ENCODE peak calls at places on chromosomes 2 and 18, in nine cellular contexts. A, Y, N, P, O, X, Q, V and B are unnamed samples. For H3K4me1, the result is how much of the 10 kb centered on the place peaks cover.

GRCh38 chr2:182949572-182950189 is 83.2 kb upstream of the FRZB start:
- DNase-seq in O (peak), X (no peak), A (no peak), P (no peak), Y (peak), N (no peak), V (no peak), Q (peak), B (peak)

GRCh38 chr2:197908940-197909339 is 104.5 kb downstream of the PLCL1 start:
- DNase-seq in O (peak), Y (no peak), Q (no peak), A (no peak), X (no peak), P (no peak), N (no peak), V (no peak), B (no peak)

GRCh38 chr2:25310965-25311865 is 30.5 kb downstream of the DNMT3A start:
- DNase-seq in O (no peak), N (peak), P (no peak), X (no peak), V (no peak), Q (no peak), Y (no peak), A (no peak), B (peak)

GRCh38 chr2:16113568-16114549 is 173.5 kb downstream of the MYCN start:
- DNase-seq in P (no peak), A (no peak), Y (no peak), X (no peak), V (no peak), O (no peak), N (no peak), Q (no peak), B (no peak)

GRCh38 chr18:76621184-76621583 is 126.1 kb upstream of the ZNF516 start:
- DNase-seq in V (no peak), X (no peak), P (no peak), A (no peak), Q (no peak), Y (no peak), O (peak), N (no peak), B (no peak)

GRCh38 chr2:217418544-217418943 is 558.7 kb upstream of the TNP1 start:
- DNase-seq in Y (no peak), X (no peak), V (no peak), O (no peak), Q (no peak), P (no peak), N (no peak), A (no peak), B (no peak)

GRCh38 chr2:96146151-96146880 is 1.1 kb upstream of the DUSP2 start:
- DNase-seq in P (no peak), Y (no peak), O (peak), X (peak), V (peak), A (no peak), N (peak), Q (no peak), B (no peak)

GRCh38 chr2:208245746-208246145 is 9.1 kb downstream of the IDH1 start:
- DNase-seq in Q (no peak), X (no peak), N (no peak), A (no peak), Y (no peak), P (no peak), V (no peak), O (no peak), B (no peak)

GRCh38 chr2:215791481-215791937 is 221.8 kb downstream of the MREG start:
- DNase-seq in O (no peak), X (no peak), P (no peak), N (no peak), Q (no peak), A (no peak), V (no peak), Y (no peak), B (no peak)

GRCh38 chr18:32772580-32773186 is at the start of gene KLHL14:
- DNase-seq in O (no peak), N (no peak), X (no peak), P (no peak), A (no peak), Y (no peak), V (no peak), Q (no peak), B (no peak)

GRCh38 chr2:120323214-120323613 is 22.7 kb upstream of the INHBB start:
- DNase-seq in X (peak), O (peak), P (no peak), N (no peak), A (no peak), V (peak), Y (no peak), Q (no peak), B (peak)

GRCh38 chr2:193382583-193382982 is 1187.8 kb upstream of the TMEFF2 start:
- DNase-seq in Y (no peak), P (no peak), V (no peak), Q (no peak), A (no peak), N (no peak), O (no peak), X (no peak), B (no peak)

GRCh38 chr2:27762951-27763906 is 8.3 kb upstream of the MRPL33 start:
- DNase-seq in P (no peak), Y (no peak), N (no peak), V (no peak), Q (no peak), X (no peak), O (peak), A (no peak), B (no peak)

GRCh38 chr18:24176727-24177416 is 38.0 kb downstream of the CABYR start:
- DNase-seq in O (peak), P (no peak), Y (peak), Q (peak), X (peak), N (peak), A (peak), V (peak), B (peak)

GRCh38 chr2:10844083-10844482 is 31.5 kb upstream of the PDIA6 start:
- DNase-seq in A (no peak), Q (peak), P (no peak), Y (peak), X (peak), N (peak), O (peak), V (peak), B (peak)

GRCh38 chr2:209422191-209422754 is 1.6 kb upstream of the MAP2 start:
- DNase-seq in V (no peak), N (no peak), O (no peak), Y (no peak), P (no peak), Q (no peak), X (no peak), A (no peak), B (no peak)

GRCh38 chr2:103873719-103874359 is 980.1 kb upstream of the POU3F3 start:
- DNase-seq in Y (no peak), V (no peak), X (no peak), N (no peak), Q (no peak), O (no peak), P (no peak), A (no peak), B (no peak)

GRCh38 chr2:160062283-160063005 is at the start of gene PLA2R1:
- DNase-seq in N (peak), V (peak), P (no peak), A (peak), Q (peak), O (peak), X (peak), Y (peak), B (peak)

GRCh38 chr2:63601061-63601460 is 12.3 kb downstream of the MDH1 start:
- DNase-seq in N (no peak), P (no peak), Q (no peak), Y (no peak), O (no peak), X (no peak), V (no peak), A (no peak), B (no peak)

GRCh38 chr2:235055891-235056516 is 104.2 kb downstream of the SH3BP4 start:
- DNase-seq in Q (peak), P (no peak), N (peak), O (no peak), X (no peak), A (no peak), Y (peak), V (no peak), B (peak)

GRCh38 chr2:113060396-113060795 is 1.4 kb downstream of the IL36RN start:
- DNase-seq in Y (no peak), A (no peak), V (no peak), X (no peak), P (no peak), Q (no peak), N (no peak), O (no peak), B (no peak)

GRCh38 chr2:175432021-175432420 is 250.5 kb upstream of the ATP5MC3 start:
- DNase-seq in P (no peak), X (no peak), V (no peak), Q (no peak), N (no peak), A (no peak), Y (no peak), O (no peak), B (no peak)

GRCh38 chr2:180110469-180110868 is 103.4 kb upstream of the CWC22 start:
- DNase-seq in Q (no peak), O (no peak), P (no peak), X (no peak), N (no peak), Y (no peak), V (no peak), A (no peak), B (no peak)

GRCh38 chr18:11387880-11388279 is 221.5 kb upstream of the SLC35G4 start:
- DNase-seq in V (no peak), A (no peak), Y (peak), P (no peak), N (peak), Q (peak), O (peak), X (no peak), B (peak)

GRCh38 chr18:41150316-41150715 is 804.7 kb upstream of the PIK3C3 start:
- DNase-seq in X (no peak), O (no peak), P (no peak), Y (no peak), N (no peak), V (no peak), A (no peak), Q (no peak), B (no peak)

GRCh38 chr2:33146112-33146511 is 199.4 kb downstream of the LTBP1 start:
- DNase-seq in X (no peak), A (no peak), V (no peak), Q (no peak), N (no peak), Y (no peak), O (peak), P (no peak), B (no peak)

GRCh38 chr2:64862623-64863022 is 126.6 kb upstream of the SLC1A4 start:
- DNase-seq in X (no peak), O (no peak), V (no peak), N (no peak), Q (no peak), A (no peak), P (no peak), Y (no peak), B (no peak)

GRCh38 chr2:74267068-74267467 is 68.7 kb downstream of the MTHFD2 start:
- DNase-seq in X (no peak), P (no peak), A (no peak), Q (peak), N (peak), O (no peak), V (no peak), Y (no peak), B (no peak)

GRCh38 chr2:147046473-147046872 is 798.4 kb upstream of the ACVR2A start:
- DNase-seq in N (no peak), P (no peak), X (no peak), Y (no peak), V (no peak), Q (no peak), A (no peak), O (no peak), B (no peak)

GRCh38 chr2:173881466-173881865 is 83.7 kb downstream of the SP3 start:
- DNase-seq in Y (peak), A (no peak), N (no peak), X (no peak), P (no peak), V (no peak), O (peak), Q (no peak), B (peak)

GRCh38 chr2:210288376-210288775 is 26.6 kb downstream of the MYL1 start:
- DNase-seq in O (no peak), P (no peak), Q (no peak), A (no peak), N (no peak), V (no peak), X (no peak), Y (no peak), B (no peak)

GRCh38 chr2:38925982-38926381 is 36.3 kb downstream of the ARHGEF33 start:
- DNase-seq in O (no peak), X (no peak), Q (no peak), A (no peak), N (no peak), P (no peak), V (no peak), Y (no peak), B (no peak)

GRCh38 chr2:240966457-240966905 is 31.9 kb upstream of the SNED1 start:
- DNase-seq in Q (no peak), A (peak), O (no peak), Y (no peak), V (peak), P (no peak), N (no peak), X (no peak), B (peak)

GRCh38 chr2:54558188-54558975 is 102.3 kb downstream of the SPTBN1 start:
- DNase-seq in Q (peak), A (no peak), N (peak), X (peak), V (peak), Y (peak), O (peak), P (peak), B (peak)
- H3K27ac ChIP-seq in Q (peak), A (peak), N (peak), X (peak), V (peak), Y (peak), O (peak), P (peak), B (peak)

DNA sequence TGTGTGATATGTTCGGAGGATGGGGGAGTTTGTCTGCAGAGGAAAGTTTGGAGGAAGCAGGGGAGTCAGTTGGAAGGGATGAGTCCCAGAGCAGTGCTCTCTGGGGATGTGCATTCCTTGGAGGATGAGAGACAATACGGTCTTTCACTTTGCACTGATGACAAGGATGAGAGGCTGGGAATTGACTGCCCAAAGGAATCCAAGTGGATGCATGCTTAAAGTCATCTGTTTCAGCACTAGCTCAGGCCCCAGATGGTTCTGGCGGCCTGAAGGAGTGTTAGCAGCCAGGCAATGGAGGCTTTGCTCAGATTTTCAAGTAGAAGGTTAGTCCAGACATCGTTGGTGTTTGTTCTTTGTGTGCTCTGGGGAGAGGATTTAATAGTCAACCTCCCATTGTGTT is 100.2 kb downstream of the CRIM1 start:
- DNase-seq in A (no peak), X (no peak), Q (no peak), V (no peak), Y (peak), P (no peak), N (no peak), O (peak), B (no peak)
- H3K4me1 ChIP-seq in A (under half), X (under half), Q (half or more), V (under half), Y (half or more), P (half or more), N (under half), O (under half), B (half or more)

DNA sequence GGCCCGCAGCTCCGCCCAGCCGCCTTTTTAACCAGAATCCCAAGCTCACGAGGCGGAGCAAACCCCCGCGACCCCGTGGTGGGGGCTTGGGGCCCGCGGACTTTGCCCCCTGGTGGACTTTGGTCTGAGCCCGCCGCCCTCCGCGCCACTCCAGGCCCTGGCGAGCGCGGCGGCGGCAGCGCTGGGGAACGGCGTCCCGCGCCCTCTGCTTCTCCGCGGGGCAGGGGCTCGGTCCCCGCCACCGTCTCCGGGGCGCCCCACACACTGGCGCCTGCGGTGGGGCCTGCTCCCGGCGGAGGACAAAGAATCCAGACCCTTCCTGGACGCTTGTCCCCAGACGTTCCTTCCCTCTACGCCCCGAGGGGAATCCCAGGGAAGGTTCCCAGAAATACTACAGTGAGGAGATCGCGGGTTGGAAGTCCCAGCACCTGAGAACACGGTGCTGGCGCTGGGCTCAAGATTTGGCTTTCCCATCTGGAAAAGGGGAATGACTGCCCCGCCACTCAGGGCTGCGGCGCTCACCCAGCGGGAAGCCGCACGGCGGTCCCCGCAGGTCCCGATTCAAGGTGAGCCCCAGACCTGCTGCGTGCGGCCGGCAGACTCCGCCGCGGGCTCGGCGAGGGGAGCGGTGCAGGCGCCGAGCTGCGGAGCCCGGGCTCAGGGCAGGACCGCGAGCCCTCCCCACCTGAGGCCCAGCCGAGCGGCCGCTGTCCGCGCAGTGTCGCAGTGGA is at the start of gene HAAO:
- DNase-seq in X (peak), P (no peak), Q (no peak), Y (peak), N (peak), O (no peak), V (peak), A (peak), B (no peak)
- TF ChIP-seq POLR2A in X (no peak), P (no peak), Q (no peak), Y (no peak), N (no peak), O (no peak), V (peak), A (peak), B (no peak)

GRCh38 chr2:202910687-202911086 is 786 bp downstream of the WDR12 start:
- DNase-seq in N (no peak), X (no peak), V (no peak), Y (no peak), O (no peak), P (no peak), A (no peak), Q (no peak), B (no peak)
- H3K27ac ChIP-seq in N (no peak), X (no peak), V (no peak), Y (peak), O (no peak), P (peak), A (no peak), Q (peak), B (peak)